ENCODE peak calls at places on chromosomes 2 and 18, in seven cellular contexts. A, Y, W, P, U, F and E are unnamed samples.
A peak's percentile ranks its signal among the peaks of the same experiment; 100 is the strongest.

GRCh38 chr2:128442891-128443302 is 124.2 kb upstream of the HS6ST1 start:
- DNase-seq in A (no peak), Y (peak; percentile 54), W (peak; percentile 29), P (no peak), U (peak; percentile 71), F (no peak), E (no peak)

GRCh38 chr18:3150688-3151087 is 69.1 kb downstream of the MYOM1 start:
- DNase-seq in A (no peak), Y (no peak), W (no peak), P (no peak), U (no peak), F (no peak), E (no peak)

GRCh38 chr2:219681301-219682290 is 54.2 kb downstream of the SLC4A3 start:
- DNase-seq in A (no peak), Y (no peak), W (no peak), P (no peak), U (no peak), F (peak; percentile 18), E (no peak)

GRCh38 chr2:74730530-74730929 is 76.5 kb downstream of the SEMA4F start:
- DNase-seq in A (no peak), Y (no peak), W (no peak), P (no peak), U (no peak), F (no peak), E (no peak)

GRCh38 chr18:71105078-71105819 is 816.4 kb downstream of the SOCS6 start:
- DNase-seq in A (no peak), Y (no peak), W (no peak), P (peak; percentile 16), U (no peak), F (peak; percentile 65), E (no peak)

GRCh38 chr2:228657807-228658402 is 476.4 kb upstream of the SPHKAP start:
- DNase-seq in A (no peak), Y (no peak), W (no peak), P (peak; percentile 42), U (no peak), F (peak; percentile 69), E (no peak)

GRCh38 chr18:10460414-10461018 is 6.1 kb downstream of the APCDD1 start:
- DNase-seq in A (no peak), Y (no peak), W (no peak), P (no peak), U (no peak), F (no peak), E (no peak)

GRCh38 chr2:168277276-168277675 is 29.9 kb upstream of the STK39 start:
- DNase-seq in A (no peak), Y (no peak), W (no peak), P (no peak), U (no peak), F (no peak), E (no peak)

GRCh38 chr2:48933824-48934223 is 178.3 kb upstream of the LHCGR start:
- DNase-seq in A (no peak), Y (no peak), W (no peak), P (no peak), U (no peak), F (no peak), E (no peak)

GRCh38 chr2:19353721-19354050 is 4.7 kb downstream of the OSR1 start:
- DNase-seq in A (no peak), Y (no peak), W (no peak), P (no peak), U (no peak), F (no peak), E (no peak)

GRCh38 chr2:218964041-218964771 is 4.7 kb downstream of the CDK5R2 start:
- DNase-seq in A (no peak), Y (no peak), W (no peak), P (peak; percentile 48), U (no peak), F (peak; percentile 75), E (peak; percentile 54)

GRCh38 chr2:146576301-146576700 is 1268.5 kb upstream of the ACVR2A start:
- DNase-seq in A (no peak), Y (no peak), W (no peak), P (no peak), U (no peak), F (peak; percentile 1), E (no peak)

GRCh38 chr2:173823540-173823939 is 141.6 kb downstream of the SP3 start:
- DNase-seq in A (no peak), Y (no peak), W (no peak), P (no peak), U (no peak), F (no peak), E (no peak)

GRCh38 chr2:205727174-205727573 is 44.9 kb downstream of the NRP2 start:
- DNase-seq in A (no peak), Y (no peak), W (no peak), P (peak; percentile 44), U (no peak), F (no peak), E (no peak)
- H3K36me3 ChIP-seq in A (no peaks in the 10 kb centered on the region), Y (peaks cover 83% of the 10 kb centered on the region), W (peaks cover 20% of the 10 kb centered on the region), P (no peaks in the 10 kb centered on the region), U (peaks cover 76% of the 10 kb centered on the region), F (no peaks in the 10 kb centered on the region), E (no peaks in the 10 kb centered on the region)

GRCh38 chr2:42645551-42645950 is 77.1 kb downstream of the MTA3 start:
- DNase-seq in A (no peak), Y (no peak), W (no peak), P (no peak), U (no peak), F (no peak), E (no peak)
- H3K36me3 ChIP-seq in A (no peaks in the 10 kb centered on the region), Y (peaks cover 42% of the 10 kb centered on the region), W (peaks cover 10% of the 10 kb centered on the region), P (peaks cover 14% of the 10 kb centered on the region), U (no peaks in the 10 kb centered on the region), F (peaks cover 12% of the 10 kb centered on the region), E (no peaks in the 10 kb centered on the region)

GRCh38 chr2:207082619-207083018 is 83.1 kb downstream of the KLF7 start:
- DNase-seq in A (no peak), Y (no peak), W (no peak), P (no peak), U (no peak), F (no peak), E (no peak)

GRCh38 chr2:207083361-207084080 is 82.2 kb downstream of the KLF7 start:
- DNase-seq in A (no peak), Y (no peak), W (no peak), P (no peak), U (no peak), F (peak; percentile 46), E (no peak)

GRCh38 chr2:207073791-207074678 is 91.7 kb downstream of the KLF7 start:
- DNase-seq in A (no peak), Y (no peak), W (no peak), P (no peak), U (no peak), F (peak; percentile 20), E (no peak)

GRCh38 chr2:207075456-207075855 is 90.3 kb downstream of the KLF7 start:
- DNase-seq in A (no peak), Y (no peak), W (no peak), P (no peak), U (no peak), F (no peak), E (no peak)

GRCh38 chr2:207078186-207078798 is 87.5 kb downstream of the KLF7 start:
- DNase-seq in A (no peak), Y (no peak), W (no peak), P (no peak), U (no peak), F (no peak), E (no peak)
- H3K36me3 ChIP-seq in A (no peaks in the 10 kb centered on the region), Y (peaks cover 54% of the 10 kb centered on the region), W (peaks cover 55% of the 10 kb centered on the region), P (no peaks in the 10 kb centered on the region), U (peaks cover 42% of the 10 kb centered on the region), F (peaks cover 54% of the 10 kb centered on the region), E (no peaks in the 10 kb centered on the region)

GRCh38 chr2:27370816-27371620 is 602 bp downstream of the SNX17 start:
- DNase-seq in A (no peak), Y (no peak), W (no peak), P (no peak), U (no peak), F (peak; percentile 68), E (no peak)
- H3K36me3 ChIP-seq in A (no peaks in the 10 kb centered on the region), Y (peaks cover 66% of the 10 kb centered on the region), W (peaks cover 72% of the 10 kb centered on the region), P (peaks cover 4% of the 10 kb centered on the region), U (peaks cover 67% of the 10 kb centered on the region), F (peaks cover 38% of the 10 kb centered on the region), E (peaks cover 2% of the 10 kb centered on the region)

GRCh38 chr2:99389371-99389770 is 52.2 kb downstream of the EIF5B start:
- DNase-seq in A (no peak), Y (no peak), W (no peak), P (no peak), U (no peak), F (peak; percentile 74), E (no peak)

GRCh38 chr2:99382163-99382562 is 45.0 kb downstream of the EIF5B start:
- DNase-seq in A (no peak), Y (no peak), W (no peak), P (no peak), U (no peak), F (no peak), E (no peak)

GRCh38 chr2:99389946-99390345 is 52.8 kb downstream of the EIF5B start:
- DNase-seq in A (no peak), Y (no peak), W (no peak), P (no peak), U (no peak), F (peak; percentile 71), E (no peak)

GRCh38 chr2:99388892-99389291 is 51.7 kb downstream of the EIF5B start:
- DNase-seq in A (no peak), Y (no peak), W (no peak), P (no peak), U (no peak), F (no peak), E (no peak)

GRCh38 chr2:99386011-99386410 is 48.8 kb downstream of the EIF5B start:
- DNase-seq in A (no peak), Y (no peak), W (no peak), P (no peak), U (no peak), F (peak; percentile 12), E (no peak)
- H3K36me3 ChIP-seq in A (no peaks in the 10 kb centered on the region), Y (peaks cover 68% of the 10 kb centered on the region), W (peaks cover 76% of the 10 kb centered on the region), P (peaks cover 14% of the 10 kb centered on the region), U (peaks cover 52% of the 10 kb centered on the region), F (peaks cover 31% of the 10 kb centered on the region), E (peaks cover 3% of the 10 kb centered on the region)

GRCh38 chr2:54950811-54951210 is 99.4 kb downstream of the RTN4 start:
- DNase-seq in A (no peak), Y (no peak), W (no peak), P (no peak), U (no peak), F (no peak), E (no peak)
- H3K36me3 ChIP-seq in A (no peaks in the 10 kb centered on the region), Y (no peaks in the 10 kb centered on the region), W (no peaks in the 10 kb centered on the region), P (no peaks in the 10 kb centered on the region), U (no peaks in the 10 kb centered on the region), F (no peaks in the 10 kb centered on the region), E (no peaks in the 10 kb centered on the region)

DNA sequence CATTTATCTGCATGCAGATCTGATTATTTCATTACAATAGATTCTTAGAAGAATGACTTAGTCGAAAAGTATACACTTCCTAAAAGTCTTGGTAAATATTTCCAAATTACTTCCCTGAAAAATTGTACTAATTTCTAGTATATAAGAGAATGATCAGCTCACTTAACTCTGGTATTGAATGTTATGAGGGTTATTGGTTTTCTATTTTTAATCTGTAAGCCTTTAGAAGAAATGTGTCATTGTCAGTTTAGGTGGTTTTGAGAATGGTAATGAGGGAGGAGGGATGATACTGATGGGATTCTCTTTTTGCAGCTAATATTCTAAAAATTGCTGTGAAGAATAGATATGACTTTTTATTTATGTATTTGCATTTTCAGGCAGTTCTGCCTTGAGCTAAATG is 23.9 kb downstream of the MOB4 start:
- DNase-seq in A (no peak), Y (no peak), W (no peak), P (no peak), U (no peak), F (no peak), E (no peak)
- H3K36me3 ChIP-seq in A (no peaks in the 10 kb centered on the region), Y (peaks cover 92% of the 10 kb centered on the region), W (peaks cover 62% of the 10 kb centered on the region), P (peaks cover 17% of the 10 kb centered on the region), U (peaks cover 76% of the 10 kb centered on the region), F (peaks cover 43% of the 10 kb centered on the region), E (no peaks in the 10 kb centered on the region)